ENCODE peak calls at places on chromosome 4, in ten cellular contexts. X is putamen, J is neuronal stem cell, O is WTC11, H is NCI-H2081, R is GM03348, S is GM13977, F is epithelial cell of esophagus, D is heart right ventricle, C is KBM-7. U is an unnamed sample.

GRCh38 chr4:41281038-41281634 is 24.4 kb downstream of the UCHL1 start:
- DNase-seq in X (peak), J (peak), O (no peak), H (peak), R (peak), S (peak), F (peak), D (no peak), C (peak), U (peak)

GRCh38 chr4:139761461-139761860 is 95.8 kb downstream of the MGST2 start:
- DNase-seq in X (no peak), J (no peak), O (no peak), H (no peak), R (peak), S (no peak), F (peak), D (no peak), C (peak), U (no peak)

GRCh38 chr4:184416913-184417734 is 57.2 kb downstream of the IRF2 start:
- DNase-seq in X (no peak), J (no peak), O (no peak), H (no peak), R (no peak), S (peak), F (no peak), D (no peak), C (peak), U (peak)

GRCh38 chr4:27684501-27685077 is 823.9 kb downstream of the STIM2 start:
- DNase-seq in X (peak), J (peak), O (peak), H (peak), R (peak), S (peak), F (peak), D (peak), C (peak), U (peak)

GRCh38 chr4:111934294-111934693 is 211.0 kb upstream of the FAM241A start:
- DNase-seq in X (no peak), J (no peak), O (no peak), H (no peak), R (no peak), S (no peak), F (peak), D (no peak), C (no peak), U (no peak)

GRCh38 chr4:126046081-126046614 is 731.4 kb downstream of the FAT4 start:
- DNase-seq in X (no peak), J (no peak), O (no peak), H (no peak), R (no peak), S (no peak), F (no peak), D (no peak), C (no peak), U (no peak)

GRCh38 chr4:124030038-124030638 is 633.5 kb downstream of the SPRY1 start:
- DNase-seq in X (no peak), J (no peak), O (no peak), H (no peak), R (peak), S (no peak), F (no peak), D (no peak), C (no peak), U (no peak)

GRCh38 chr4:17010426-17011087 is 112.1 kb upstream of the LDB2 start:
- DNase-seq in X (peak), J (no peak), O (no peak), H (no peak), R (no peak), S (no peak), F (no peak), D (no peak), C (peak), U (no peak)

GRCh38 chr4:54332577-54332976 is 103.5 kb downstream of the PDGFRA start:
- DNase-seq in X (peak), J (no peak), O (no peak), H (no peak), R (no peak), S (no peak), F (no peak), D (no peak), C (no peak), U (no peak)

GRCh38 chr4:158535130-158535614 is 13.5 kb downstream of the RXFP1 start:
- DNase-seq in X (no peak), J (no peak), O (no peak), H (no peak), R (peak), S (no peak), F (peak), D (no peak), C (peak), U (no peak)

GRCh38 chr4:16827045-16827444 is 71.4 kb downstream of the LDB2 start:
- DNase-seq in X (no peak), J (no peak), O (no peak), H (no peak), R (no peak), S (no peak), F (no peak), D (no peak), C (no peak), U (no peak)

GRCh38 chr4:134202557-134202956 is 968 bp upstream of the PABPC4L start:
- DNase-seq in X (no peak), J (no peak), O (no peak), H (no peak), R (no peak), S (no peak), F (peak), D (no peak), C (no peak), U (no peak)

GRCh38 chr4:74555231-74555630 is 110.3 kb downstream of the AREG start:
- DNase-seq in X (no peak), J (no peak), O (no peak), H (no peak), R (no peak), S (no peak), F (peak), D (no peak), C (no peak), U (no peak)

U was measured in GM20000.